ENCODE peak calls at places on chromosome 4, in seven cellular contexts. One of them, this sample, is unnamed.

GRCh38 chr4:139950568-139950967 is 203.4 kb downstream of the MAML3 start:
- DNase-seq in K562: no peak
- DNase-seq in SK-N-SH: no peak
- DNase-seq in GM12878: peak
- DNase-seq in HepG2: no peak
- DNase-seq in H1: no peak
- DNase-seq in HCT116: no peak
- DNase-seq in this sample: peak

GRCh38 chr4:47840291-47840690 is 2.4 kb upstream of the CORIN start:
- DNase-seq in K562: no peak
- DNase-seq in GM12878: no peak
- DNase-seq in SK-N-SH: no peak
- DNase-seq in HCT116: no peak
- DNase-seq in HepG2: no peak
- DNase-seq in H1: no peak
- DNase-seq in this sample: no peak

GRCh38 chr4:57426779-57427395 is 316.7 kb upstream of the IGFBP7 start:
- DNase-seq in SK-N-SH: peak
- DNase-seq in H1: peak
- DNase-seq in HepG2: peak
- DNase-seq in GM12878: no peak
- DNase-seq in HCT116: peak
- DNase-seq in K562: peak
- DNase-seq in this sample: peak

GRCh38 chr4:39348371-39349265 is 17.5 kb downstream of the RFC1 start:
- DNase-seq in GM12878: no peak
- DNase-seq in K562: peak
- DNase-seq in HepG2: peak
- DNase-seq in SK-N-SH: no peak
- DNase-seq in H1: no peak
- DNase-seq in HCT116: no peak
- DNase-seq in this sample: no peak

GRCh38 chr4:110475881-110476818 is at the start of gene ENPEP:
- DNase-seq in HCT116: no peak
- DNase-seq in SK-N-SH: peak
- DNase-seq in HepG2: no peak
- DNase-seq in K562: no peak
- DNase-seq in GM12878: no peak
- DNase-seq in H1: no peak
- DNase-seq in this sample: no peak

GRCh38 chr4:81503586-81503985 is 31.9 kb upstream of the RASGEF1B start:
- DNase-seq in H1: no peak
- DNase-seq in SK-N-SH: no peak
- DNase-seq in HCT116: no peak
- DNase-seq in K562: no peak
- DNase-seq in HepG2: no peak
- DNase-seq in GM12878: no peak
- DNase-seq in this sample: no peak

GRCh38 chr4:17072483-17072882 is 174.0 kb upstream of the LDB2 start:
- DNase-seq in HepG2: no peak
- DNase-seq in K562: no peak
- DNase-seq in SK-N-SH: no peak
- DNase-seq in H1: no peak
- DNase-seq in GM12878: no peak
- DNase-seq in HCT116: no peak
- DNase-seq in this sample: no peak

GRCh38 chr4:145536044-145536443 is 54.4 kb downstream of the SMAD1 start:
- DNase-seq in HepG2: no peak
- DNase-seq in K562: no peak
- DNase-seq in GM12878: no peak
- DNase-seq in H1: no peak
- DNase-seq in SK-N-SH: no peak
- DNase-seq in HCT116: no peak
- DNase-seq in this sample: no peak

GRCh38 chr4:95255396-95256107 is 293.2 kb downstream of the UNC5C start:
- DNase-seq in K562: peak
- DNase-seq in SK-N-SH: no peak
- DNase-seq in HCT116: no peak
- DNase-seq in HepG2: no peak
- DNase-seq in GM12878: no peak
- DNase-seq in H1: no peak
- DNase-seq in this sample: no peak

GRCh38 chr4:170202721-170203120 is 113.0 kb upstream of the AADAT start:
- DNase-seq in HepG2: no peak
- DNase-seq in GM12878: no peak
- DNase-seq in H1: no peak
- DNase-seq in SK-N-SH: no peak
- DNase-seq in HCT116: no peak
- DNase-seq in K562: no peak
- DNase-seq in this sample: no peak

GRCh38 chr4:170193496-170193895 is 103.7 kb upstream of the AADAT start:
- DNase-seq in HepG2: no peak
- DNase-seq in H1: no peak
- DNase-seq in GM12878: no peak
- DNase-seq in HCT116: no peak
- DNase-seq in SK-N-SH: no peak
- DNase-seq in K562: no peak
- DNase-seq in this sample: no peak

GRCh38 chr4:170198742-170199141 is 109.0 kb upstream of the AADAT start:
- DNase-seq in GM12878: no peak
- DNase-seq in HCT116: peak
- DNase-seq in HepG2: no peak
- DNase-seq in H1: no peak
- DNase-seq in SK-N-SH: no peak
- DNase-seq in K562: no peak
- DNase-seq in this sample: peak
- TF ChIP-seq JUND in GM12878: no peak
- TF ChIP-seq JUND in HCT116: no peak
- TF ChIP-seq JUND in HepG2: no peak
- TF ChIP-seq JUND in H1: no peak
- TF ChIP-seq JUND in SK-N-SH: no peak
- TF ChIP-seq JUND in K562: no peak
- TF ChIP-seq JUND in this sample: no peak

GRCh38 chr4:7964459-7964858 is 24.8 kb upstream of the AFAP1 start:
- DNase-seq in K562: peak
- DNase-seq in HCT116: no peak
- DNase-seq in H1: no peak
- DNase-seq in SK-N-SH: no peak
- DNase-seq in GM12878: no peak
- DNase-seq in HepG2: no peak
- DNase-seq in this sample: no peak
- TF ChIP-seq JUND in K562: no peak
- TF ChIP-seq JUND in HCT116: no peak
- TF ChIP-seq JUND in H1: no peak
- TF ChIP-seq JUND in SK-N-SH: no peak
- TF ChIP-seq JUND in GM12878: no peak
- TF ChIP-seq JUND in HepG2: no peak
- TF ChIP-seq JUND in this sample: no peak

GRCh38 chr4:11634283-11634682 is 205.6 kb upstream of the HS3ST1 start:
- DNase-seq in SK-N-SH: no peak
- DNase-seq in H1: no peak
- DNase-seq in K562: no peak
- DNase-seq in GM12878: no peak
- DNase-seq in HCT116: no peak
- DNase-seq in HepG2: no peak
- DNase-seq in this sample: peak

GRCh38 chr4:11632488-11632887 is 203.8 kb upstream of the HS3ST1 start:
- DNase-seq in GM12878: no peak
- DNase-seq in HepG2: no peak
- DNase-seq in SK-N-SH: no peak
- DNase-seq in HCT116: peak
- DNase-seq in H1: no peak
- DNase-seq in K562: no peak
- DNase-seq in this sample: no peak

GRCh38 chr4:11632015-11632414 is 203.3 kb upstream of the HS3ST1 start:
- DNase-seq in HCT116: no peak
- DNase-seq in SK-N-SH: no peak
- DNase-seq in K562: no peak
- DNase-seq in GM12878: no peak
- DNase-seq in HepG2: no peak
- DNase-seq in H1: no peak
- DNase-seq in this sample: no peak

GRCh38 chr4:11633435-11633834 is 204.7 kb upstream of the HS3ST1 start:
- DNase-seq in HepG2: no peak
- DNase-seq in GM12878: no peak
- DNase-seq in K562: no peak
- DNase-seq in SK-N-SH: no peak
- DNase-seq in H1: no peak
- DNase-seq in HCT116: no peak
- DNase-seq in this sample: no peak

GRCh38 chr4:11631416-11631815 is 202.7 kb upstream of the HS3ST1 start:
- DNase-seq in K562: no peak
- DNase-seq in HepG2: no peak
- DNase-seq in SK-N-SH: no peak
- DNase-seq in GM12878: no peak
- DNase-seq in HCT116: no peak
- DNase-seq in H1: no peak
- DNase-seq in this sample: no peak
- TF ChIP-seq JUND in K562: no peak
- TF ChIP-seq JUND in HepG2: no peak
- TF ChIP-seq JUND in SK-N-SH: no peak
- TF ChIP-seq JUND in GM12878: no peak
- TF ChIP-seq JUND in HCT116: no peak
- TF ChIP-seq JUND in H1: no peak
- TF ChIP-seq JUND in this sample: no peak

GRCh38 chr4:7020290-7020689 is 22.9 kb upstream of the TADA2B start:
- DNase-seq in H1: no peak
- DNase-seq in HepG2: no peak
- DNase-seq in K562: no peak
- DNase-seq in SK-N-SH: no peak
- DNase-seq in GM12878: no peak
- DNase-seq in HCT116: no peak
- DNase-seq in this sample: no peak

GRCh38 chr4:7021355-7021754 is 21.8 kb upstream of the TADA2B start:
- DNase-seq in HepG2: no peak
- DNase-seq in K562: no peak
- DNase-seq in SK-N-SH: no peak
- DNase-seq in HCT116: no peak
- DNase-seq in GM12878: no peak
- DNase-seq in H1: no peak
- DNase-seq in this sample: no peak

GRCh38 chr4:7023486-7023885 is 19.7 kb upstream of the TADA2B start:
- DNase-seq in SK-N-SH: no peak
- DNase-seq in HCT116: no peak
- DNase-seq in GM12878: no peak
- DNase-seq in HepG2: no peak
- DNase-seq in K562: no peak
- DNase-seq in H1: no peak
- DNase-seq in this sample: no peak

GRCh38 chr4:7020856-7021255 is 22.3 kb upstream of the TADA2B start:
- DNase-seq in K562: no peak
- DNase-seq in SK-N-SH: no peak
- DNase-seq in HCT116: no peak
- DNase-seq in H1: no peak
- DNase-seq in HepG2: no peak
- DNase-seq in GM12878: no peak
- DNase-seq in this sample: no peak

GRCh38 chr4:7021930-7022658 is 21.1 kb upstream of the TADA2B start:
- DNase-seq in SK-N-SH: no peak
- DNase-seq in HepG2: no peak
- DNase-seq in H1: no peak
- DNase-seq in HCT116: no peak
- DNase-seq in GM12878: no peak
- DNase-seq in K562: no peak
- DNase-seq in this sample: no peak
- TF ChIP-seq JUND in SK-N-SH: peak
- TF ChIP-seq JUND in HepG2: no peak
- TF ChIP-seq JUND in H1: no peak
- TF ChIP-seq JUND in HCT116: no peak
- TF ChIP-seq JUND in GM12878: no peak
- TF ChIP-seq JUND in K562: no peak
- TF ChIP-seq JUND in this sample: no peak

DNA sequence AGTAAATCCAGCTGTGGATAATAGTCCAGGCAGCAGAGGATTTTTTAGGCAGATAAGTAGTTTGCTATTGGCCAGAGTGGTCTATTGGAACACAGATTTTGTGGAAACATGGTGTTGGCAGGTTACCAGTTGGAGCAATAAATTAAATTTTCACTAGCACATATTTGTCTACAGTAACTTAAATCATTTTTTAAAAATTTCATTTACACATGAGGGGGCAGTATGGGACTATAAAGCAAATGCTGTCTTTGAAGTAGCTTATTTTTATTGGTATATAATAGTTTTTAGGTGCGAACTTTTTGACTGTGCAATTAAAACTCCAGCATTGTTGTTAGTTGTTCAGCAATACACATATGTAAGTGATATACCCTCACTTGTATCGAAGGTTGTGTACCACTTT is 289.8 kb downstream of the ARHGAP10 start:
- DNase-seq in K562: no peak
- DNase-seq in HCT116: no peak
- DNase-seq in H1: no peak
- DNase-seq in GM12878: no peak
- DNase-seq in SK-N-SH: no peak
- DNase-seq in HepG2: no peak
- DNase-seq in this sample: no peak
- TF ChIP-seq JUND in K562: no peak
- TF ChIP-seq JUND in HCT116: no peak
- TF ChIP-seq JUND in H1: no peak
- TF ChIP-seq JUND in GM12878: no peak
- TF ChIP-seq JUND in SK-N-SH: no peak
- TF ChIP-seq JUND in HepG2: no peak
- TF ChIP-seq JUND in this sample: no peak

This sample was measured in T47D.